ENCODE peak calls at places on chromosome 1, in five cellular contexts. Y is activated T-cell treated with anti-CD3 and anti-CD28 coated beads, Interleukin-2, amount 50 U/mL, for 4 hours; L is left lung; I is Panc1; T is CD4-positive, CD25-positive, alpha-beta regulatory T cell. G is an unnamed sample.

GRCh38 chr1:70667771-70668170 is 256.7 kb downstream of the CTH start:
- ATAC-seq in I (no peak), L (peak), T (no peak), Y (no peak), G (no peak)

GRCh38 chr1:110787328-110788071 is 85.4 kb upstream of the CD53 start:
- ATAC-seq in Y (peak), T (peak), L (peak), I (no peak), G (peak)

GRCh38 chr1:237709355-237709754 is 181.4 kb downstream of the ZP4 start:
- ATAC-seq in T (no peak), Y (no peak), L (no peak), I (no peak), G (no peak)

GRCh38 chr1:77605246-77606026 is 77.0 kb downstream of the ZZZ3 start:
- ATAC-seq in I (peak), T (no peak), Y (no peak), L (peak), G (no peak)

GRCh38 chr1:206736878-206737728 is 33.5 kb upstream of the IL19 start:
- ATAC-seq in Y (no peak), T (peak), L (no peak), I (no peak), G (no peak)

GRCh38 chr1:26285366-26286063 is 5.6 kb downstream of the SH3BGRL3 start:
- ATAC-seq in I (no peak), T (no peak), L (no peak), Y (no peak), G (no peak)

GRCh38 chr1:163531345-163531744 is 209.6 kb downstream of the NUF2 start:
- ATAC-seq in T (no peak), Y (no peak), L (no peak), I (no peak), G (no peak)

GRCh38 chr1:222126052-222126451 is 384.2 kb upstream of the DUSP10 start:
- ATAC-seq in I (no peak), T (no peak), Y (no peak), L (no peak), G (no peak)

GRCh38 chr1:101165514-101165913 is 71.3 kb upstream of the S1PR1 start:
- ATAC-seq in Y (no peak), T (no peak), I (no peak), L (peak), G (no peak)

GRCh38 chr1:193448682-193449461 is 262.5 kb upstream of the B3GALT2 start:
- ATAC-seq in T (peak), L (no peak), I (no peak), Y (peak), G (peak)

GRCh38 chr1:207314836-207315235 is 6.6 kb upstream of the CD55 start:
- ATAC-seq in L (no peak), T (no peak), I (no peak), Y (no peak), G (no peak)

GRCh38 chr1:39947265-39947664 is 7.7 kb upstream of the MFSD2A start:
- ATAC-seq in T (no peak), Y (no peak), L (no peak), I (no peak), G (no peak)

GRCh38 chr1:54604572-54605370 is 18.6 kb downstream of the FAM151A start:
- ATAC-seq in I (no peak), T (peak), L (no peak), Y (peak), G (peak)

GRCh38 chr1:10085076-10085475 is 52.3 kb downstream of the UBE4B start:
- ATAC-seq in I (no peak), Y (no peak), L (no peak), T (no peak), G (no peak)

GRCh38 chr1:59229138-59229537 is 67.8 kb upstream of the FGGY start:
- ATAC-seq in I (no peak), T (no peak), L (peak), Y (no peak), G (no peak)

GRCh38 chr1:17370618-17371017 is 1.4 kb upstream of the PADI6 start:
- ATAC-seq in I (peak), L (no peak), Y (no peak), T (no peak), G (no peak)

GRCh38 chr1:90127288-90127953 is 132.5 kb downstream of the ZNF326 start:
- ATAC-seq in I (no peak), T (no peak), L (no peak), Y (no peak), G (no peak)

GRCh38 chr1:234963904-234964702 is 164.5 kb downstream of the TOMM20 start:
- ATAC-seq in I (peak), Y (no peak), T (no peak), L (no peak), G (no peak)

GRCh38 chr1:228358764-228359612 is 47.6 kb downstream of the TRIM11 start:
- ATAC-seq in I (no peak), T (no peak), L (no peak), Y (no peak), G (no peak)

GRCh38 chr1:92902406-92902744 is 58.9 kb downstream of the DIPK1A start:
- ATAC-seq in I (no peak), T (no peak), Y (no peak), L (no peak), G (no peak)

G was measured in stimulated activated memory B cell treated with anti-CD40 and anti-IgM and Interleukin-4, amounts not matched to agents 10 μg/mL and 1 μg/mL and 100 μg/mL, for 72 hours.